ENCODE peak calls at places on chromosomes 5 and 9, in four cellular contexts. F is coronary artery, E is neural progenitor cell, Z is kidney. B is an unnamed sample.

GRCh38 chr5:20113031-20113685 is 125.2 kb upstream of the CDH18 start:
- DNase-seq in F (no peak), E (no peak), Z (no peak), B (no peak)

GRCh38 chr9:127780126-127780885 is 1.8 kb upstream of the SH2D3C start:
- DNase-seq in F (no peak), E (peak), Z (no peak), B (no peak)

GRCh38 chr5:177410575-177410974 is 1.2 kb upstream of the F12 start:
- DNase-seq in F (no peak), E (no peak), Z (no peak), B (no peak)

GRCh38 chr5:18977880-18978279 is 1010.1 kb downstream of the CDH18 start:
- DNase-seq in F (no peak), E (no peak), Z (no peak), B (no peak)

GRCh38 chr5:132765311-132766019 is 11.6 kb downstream of the SEPTIN8 start:
- DNase-seq in F (peak), E (no peak), Z (no peak), B (no peak)

GRCh38 chr5:150053695-150054392 is 32.5 kb downstream of the CSF1R start:
- DNase-seq in F (peak), E (no peak), Z (no peak), B (no peak)

GRCh38 chr5:41157272-41157671 is 56.1 kb downstream of the C6 start:
- DNase-seq in F (no peak), E (no peak), Z (no peak), B (no peak)

GRCh38 chr9:116715751-116716150 is 28.6 kb downstream of the TRIM32 start:
- DNase-seq in F (no peak), E (peak), Z (no peak), B (no peak)

GRCh38 chr9:4211022-4211421 is 88.8 kb downstream of the GLIS3 start:
- DNase-seq in F (no peak), E (no peak), Z (no peak), B (no peak)

GRCh38 chr5:10352404-10353240 is 873 bp upstream of the MARCHF6 start:
- DNase-seq in F (no peak), E (peak), Z (no peak), B (no peak)

GRCh38 chr9:127209220-127209619 is 55.4 kb upstream of the GARNL3 start:
- DNase-seq in F (no peak), E (no peak), Z (no peak), B (no peak)

GRCh38 chr9:35771943-35772342 is 17.9 kb upstream of the MSMP start:
- DNase-seq in F (no peak), E (no peak), Z (no peak), B (no peak)

GRCh38 chr5:137737349-137738256 is 1.7 kb upstream of the KLHL3 start:
- DNase-seq in F (no peak), E (no peak), Z (no peak), B (no peak)

GRCh38 chr9:122446819-122447484 is 30.8 kb downstream of the OR1J1 start:
- DNase-seq in F (no peak), E (no peak), Z (no peak), B (no peak)

GRCh38 chr5:101390317-101390908 is 487.3 kb upstream of the ST8SIA4 start:
- DNase-seq in F (no peak), E (peak), Z (no peak), B (peak)

GRCh38 chr9:76401580-76402354 is 7.5 kb upstream of the RFK start:
- DNase-seq in F (no peak), E (no peak), Z (no peak), B (peak)

DNA sequence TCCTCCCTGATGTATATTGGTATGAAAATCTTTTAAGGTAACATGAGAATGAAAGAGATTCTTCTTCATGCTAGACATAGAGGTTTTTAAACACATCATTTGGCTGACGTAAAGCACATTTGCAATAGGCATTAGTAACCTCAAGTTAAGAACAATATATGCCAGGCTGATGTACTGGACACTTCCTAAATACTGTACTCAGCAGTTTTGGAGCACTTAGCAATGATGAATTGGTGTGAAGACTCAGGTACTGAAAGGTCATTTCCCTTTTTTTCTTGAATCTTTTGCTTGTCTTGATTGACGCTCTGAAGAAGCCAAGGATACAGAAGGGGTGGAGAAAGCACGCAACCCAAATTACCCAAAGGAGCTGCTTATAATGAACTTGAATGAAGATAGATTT is 322.4 kb downstream of the PDE4D start:
- DNase-seq in F (no peak), E (no peak), Z (no peak), B (no peak)
- TF ChIP-seq CTCF in F (no peak), E (no peak), Z (no peak), B (no peak)

DNA sequence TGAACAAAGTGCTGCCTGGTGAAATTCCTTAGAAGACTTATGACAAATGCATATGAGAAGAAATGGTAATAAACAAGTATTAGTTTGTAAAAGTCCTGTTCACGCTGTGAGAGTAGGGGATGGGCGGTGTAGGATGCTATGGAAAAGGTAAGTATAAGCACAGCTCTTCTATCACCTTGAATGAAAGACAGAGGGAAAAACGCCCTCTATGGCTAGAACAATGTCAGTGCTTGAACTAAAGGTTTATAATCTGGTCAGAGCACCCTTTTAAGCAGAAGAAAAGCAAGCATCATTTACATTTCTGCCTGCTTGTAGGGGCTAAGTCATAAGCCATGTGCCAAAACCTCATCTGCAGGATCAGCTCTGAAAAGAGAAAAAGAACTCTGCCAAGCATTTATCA is 115.2 kb downstream of the LHFPL2 start:
- DNase-seq in F (no peak), E (peak), Z (no peak), B (peak)
- TF ChIP-seq CTCF in F (no peak), E (peak), Z (peak), B (peak)

GRCh38 chr5:170411100-170411499 is 21.9 kb upstream of the KCNMB1 start:
- DNase-seq in F (no peak), E (no peak), Z (no peak), B (no peak)
- TF ChIP-seq CTCF in F (no peak), E (no peak), Z (no peak), B (peak)

DNA sequence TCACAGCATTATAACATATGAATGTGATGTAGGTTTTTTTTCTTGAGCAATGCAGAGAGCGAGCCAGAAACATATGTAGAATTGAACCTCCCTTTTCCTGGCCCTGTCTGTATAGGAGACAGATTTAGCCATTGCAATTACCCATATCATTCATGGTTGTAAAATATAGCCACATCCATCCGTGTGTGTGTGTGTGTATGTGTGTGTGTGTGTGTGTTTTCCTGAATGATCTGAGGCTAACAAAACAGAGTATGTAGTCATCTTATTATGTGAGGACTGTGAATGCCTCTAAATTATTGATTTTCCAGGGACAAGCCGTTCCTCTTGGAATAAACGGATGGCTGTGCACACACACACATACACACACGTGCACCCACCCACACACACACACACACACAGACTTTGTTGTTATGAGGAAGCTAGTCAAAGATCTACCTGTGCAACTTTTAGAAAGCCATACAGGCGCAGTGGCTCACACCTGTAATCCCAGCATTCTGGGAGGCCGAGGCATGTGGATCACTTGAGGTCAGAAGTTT is 11.7 kb upstream of the DENND1A start:
- DNase-seq in F (no peak), E (no peak), Z (no peak), B (no peak)
- TF ChIP-seq CTCF in F (no peak), E (no peak), Z (no peak), B (no peak)

GRCh38 chr5:139650031-139650688 is 2.0 kb downstream of the CXXC5 start:
- DNase-seq in F (no peak), E (peak), Z (peak), B (no peak)
- TF ChIP-seq CTCF in F (no peak), E (peak), Z (no peak), B (peak)

B was measured in HFFc6.